ENCODE peak calls at places on chromosomes 1 and 21, in five cellular contexts. One of them, this sample, is unnamed.

GRCh38 chr1:63651110-63651776 is 58.0 kb downstream of the PGM1 start:
- DNase-seq in cardiac fibroblast: peak; percentile 16
- DNase-seq in IMR-90: peak; percentile 67
- DNase-seq in sigmoid colon: no peak
- DNase-seq in globus pallidus: no peak
- DNase-seq in this sample: peak; percentile 36

GRCh38 chr1:168320805-168321577 is 40.3 kb downstream of the TBX19 start:
- DNase-seq in globus pallidus: no peak
- DNase-seq in IMR-90: peak; percentile 91
- DNase-seq in sigmoid colon: peak; percentile 85
- DNase-seq in cardiac fibroblast: peak; percentile 88
- DNase-seq in this sample: peak; percentile 87

GRCh38 chr1:177385760-177386698 is 215.3 kb downstream of the BRINP2 start:
- DNase-seq in cardiac fibroblast: no peak
- DNase-seq in globus pallidus: no peak
- DNase-seq in sigmoid colon: no peak
- DNase-seq in IMR-90: no peak
- DNase-seq in this sample: no peak

GRCh38 chr1:151144474-151145157 is 1.8 kb downstream of the SEMA6C start:
- DNase-seq in sigmoid colon: no peak
- DNase-seq in globus pallidus: no peak
- DNase-seq in IMR-90: no peak
- DNase-seq in cardiac fibroblast: no peak
- DNase-seq in this sample: no peak

GRCh38 chr1:30744060-30744756 is 13.4 kb downstream of the LAPTM5 start:
- DNase-seq in sigmoid colon: no peak
- DNase-seq in IMR-90: peak; percentile 73
- DNase-seq in globus pallidus: no peak
- DNase-seq in cardiac fibroblast: peak; percentile 13
- DNase-seq in this sample: no peak

GRCh38 chr1:215321802-215322201 is 239.3 kb downstream of the KCNK2 start:
- DNase-seq in globus pallidus: no peak
- DNase-seq in sigmoid colon: no peak
- DNase-seq in IMR-90: no peak
- DNase-seq in cardiac fibroblast: no peak
- DNase-seq in this sample: no peak

GRCh38 chr1:243740255-243740999 is 109.6 kb downstream of the AKT3 start:
- DNase-seq in globus pallidus: no peak
- DNase-seq in cardiac fibroblast: no peak
- DNase-seq in sigmoid colon: no peak
- DNase-seq in IMR-90: peak; percentile 29
- DNase-seq in this sample: no peak

GRCh38 chr21:32322103-32322502 is 23.4 kb downstream of the MRAP start:
- DNase-seq in cardiac fibroblast: no peak
- DNase-seq in IMR-90: no peak
- DNase-seq in sigmoid colon: no peak
- DNase-seq in globus pallidus: no peak
- DNase-seq in this sample: no peak

GRCh38 chr1:19309123-19309813 is 2.7 kb downstream of the AKR7A2 start:
- DNase-seq in cardiac fibroblast: peak; percentile 83
- DNase-seq in globus pallidus: no peak
- DNase-seq in IMR-90: peak; percentile 93
- DNase-seq in sigmoid colon: no peak
- DNase-seq in this sample: peak; percentile 79

GRCh38 chr1:60133848-60134247 is 60.3 kb upstream of the C1orf87 start:
- DNase-seq in globus pallidus: no peak
- DNase-seq in cardiac fibroblast: peak; percentile 76
- DNase-seq in sigmoid colon: no peak
- DNase-seq in IMR-90: peak; percentile 35
- DNase-seq in this sample: peak; percentile 59

GRCh38 chr1:100988121-100988520 is 37.5 kb downstream of the DPH5 start:
- DNase-seq in sigmoid colon: no peak
- DNase-seq in cardiac fibroblast: no peak
- DNase-seq in IMR-90: peak; percentile 86
- DNase-seq in globus pallidus: no peak
- DNase-seq in this sample: no peak

GRCh38 chr1:37797750-37798345 is 4.2 kb downstream of the MANEAL start:
- DNase-seq in globus pallidus: no peak
- DNase-seq in cardiac fibroblast: peak; percentile 63
- DNase-seq in sigmoid colon: no peak
- DNase-seq in IMR-90: peak; percentile 74
- DNase-seq in this sample: peak; percentile 57

GRCh38 chr1:32784817-32785216 is 32.3 kb downstream of the YARS1 start:
- DNase-seq in IMR-90: no peak
- DNase-seq in globus pallidus: no peak
- DNase-seq in cardiac fibroblast: no peak
- DNase-seq in sigmoid colon: no peak
- DNase-seq in this sample: no peak

GRCh38 chr1:18339161-18339560 is 141.6 kb upstream of the KLHDC7A start:
- DNase-seq in cardiac fibroblast: no peak
- DNase-seq in globus pallidus: no peak
- DNase-seq in sigmoid colon: no peak
- DNase-seq in IMR-90: no peak
- DNase-seq in this sample: no peak

GRCh38 chr21:34182436-34182835 is 109.1 kb downstream of the MRPS6 start:
- DNase-seq in globus pallidus: no peak
- DNase-seq in cardiac fibroblast: no peak
- DNase-seq in IMR-90: no peak
- DNase-seq in sigmoid colon: peak; percentile 27
- DNase-seq in this sample: no peak

GRCh38 chr1:153771241-153771640 is 4.0 kb upstream of the SLC27A3 start:
- DNase-seq in sigmoid colon: no peak
- DNase-seq in cardiac fibroblast: no peak
- DNase-seq in globus pallidus: no peak
- DNase-seq in IMR-90: no peak
- DNase-seq in this sample: no peak

This sample was measured in brain microvascular endothelial cell.